ENCODE peak calls at places on chromosomes 13 and 19, in eight cellular contexts. Q is M059J; H is mesendoderm; X is psoas muscle; I is kidney; D is EL; A is T-helper 2 cell; V is stimulated activated CD4-positive, alpha-beta T cell treated with anti-CD3 and anti-CD28 coated beads, Interleukin-1b, Interleukin-23, amount 100 ng/mL, for 48 hours. C is an unnamed sample.

GRCh38 chr13:19587635-19588300 is 26.4 kb upstream of the TPTE2 start:
- DNase-seq in Q (peak), H (peak), X (no peak), I (no peak), D (peak), A (no peak), V (peak), C (peak)

GRCh38 chr19:50803633-50804419 is 13.6 kb downstream of the ACP4 start:
- DNase-seq in Q (no peak), H (no peak), X (no peak), I (no peak), D (no peak), A (peak), V (peak), C (no peak)

GRCh38 chr13:99308481-99309087 is 1.4 kb upstream of the GPR183 start:
- DNase-seq in Q (peak), H (no peak), X (no peak), I (no peak), D (peak), A (no peak), V (no peak), C (no peak)

GRCh38 chr13:113647351-113648217 is 10.4 kb downstream of the ATP4B start:
- DNase-seq in Q (peak), H (no peak), X (peak), I (peak), D (peak), A (no peak), V (no peak), C (no peak)

GRCh38 chr13:101706651-101707050 is 254.2 kb downstream of the ITGBL1 start:
- DNase-seq in Q (peak), H (peak), X (no peak), I (no peak), D (peak), A (no peak), V (peak), C (peak)

GRCh38 chr19:10454267-10454666 is 33.9 kb downstream of the PDE4A start:
- DNase-seq in Q (peak), H (peak), X (no peak), I (no peak), D (no peak), A (no peak), V (no peak), C (no peak)

GRCh38 chr13:111270126-111270525 is 50.3 kb upstream of the TEX29 start:
- DNase-seq in Q (no peak), H (no peak), X (no peak), I (no peak), D (no peak), A (no peak), V (no peak), C (peak)

GRCh38 chr13:110669036-110669435 is 36.9 kb downstream of the CARS2 start:
- DNase-seq in Q (no peak), H (no peak), X (no peak), I (no peak), D (no peak), A (no peak), V (no peak), C (no peak)

GRCh38 chr13:68667863-68668262 is 1437.7 kb upstream of the PCDH9 start:
- DNase-seq in Q (no peak), H (peak), X (no peak), I (no peak), D (no peak), A (no peak), V (no peak), C (no peak)

GRCh38 chr13:60329221-60329983 is 67.6 kb upstream of the TDRD3 start:
- DNase-seq in Q (peak), H (peak), X (no peak), I (no peak), D (peak), A (no peak), V (no peak), C (peak)

GRCh38 chr13:47337781-47338507 is 441.1 kb upstream of the HTR2A start:
- DNase-seq in Q (peak), H (peak), X (no peak), I (no peak), D (peak), A (no peak), V (no peak), C (no peak)

GRCh38 chr13:109773786-109774185 is 12.6 kb downstream of the IRS2 start:
- DNase-seq in Q (peak), H (no peak), X (no peak), I (no peak), D (no peak), A (no peak), V (no peak), C (no peak)

GRCh38 chr19:2663920-2664571 is 38.4 kb downstream of the GNG7 start:
- DNase-seq in Q (no peak), H (no peak), X (no peak), I (no peak), D (no peak), A (no peak), V (no peak), C (no peak)

GRCh38 chr13:50685491-50685890 is 158.0 kb downstream of the DLEU7 start:
- DNase-seq in Q (peak), H (peak), X (peak), I (no peak), D (no peak), A (no peak), V (no peak), C (no peak)

GRCh38 chr13:114027046-114027760 is 53.3 kb upstream of the C13orf46 start:
- DNase-seq in Q (no peak), H (no peak), X (peak), I (peak), D (peak), A (no peak), V (no peak), C (no peak)

GRCh38 chr19:55549500-55550320 is 4.4 kb upstream of the SBK3 start:
- DNase-seq in Q (peak), H (peak), X (peak), I (no peak), D (peak), A (no peak), V (no peak), C (no peak)

GRCh38 chr13:36858285-36858684 is 39.3 kb downstream of the RFXAP start:
- DNase-seq in Q (peak), H (peak), X (no peak), I (no peak), D (peak), A (no peak), V (no peak), C (no peak)

GRCh38 chr19:37855098-37855497 is 51.3 kb downstream of the WDR87 start:
- DNase-seq in Q (no peak), H (no peak), X (no peak), I (peak), D (no peak), A (peak), V (peak), C (peak)

GRCh38 chr19:4847190-4847973 is 15.9 kb upstream of the TICAM1 start:
- DNase-seq in Q (peak), H (no peak), X (no peak), I (no peak), D (no peak), A (no peak), V (no peak), C (no peak)

GRCh38 chr13:89150362-89150761 is 1479.2 kb downstream of the SLITRK5 start:
- DNase-seq in Q (no peak), H (no peak), X (no peak), I (no peak), D (no peak), A (no peak), V (no peak), C (no peak)

GRCh38 chr19:14113762-14114414 is 3.7 kb downstream of the PRKACA start:
- DNase-seq in Q (no peak), H (peak), X (peak), I (no peak), D (no peak), A (peak), V (peak), C (peak)

GRCh38 chr19:15640904-15641597 is 354 bp downstream of the CYP4F3 start:
- DNase-seq in Q (no peak), H (no peak), X (no peak), I (peak), D (no peak), A (no peak), V (no peak), C (no peak)

GRCh38 chr13:43401364-43401763 is 378.0 kb downstream of the DNAJC15 start:
- DNase-seq in Q (no peak), H (no peak), X (no peak), I (no peak), D (no peak), A (no peak), V (no peak), C (no peak)

GRCh38 chr19:36049080-36049698 is 4.9 kb downstream of the THAP8 start:
- DNase-seq in Q (peak), H (no peak), X (no peak), I (no peak), D (no peak), A (no peak), V (no peak), C (no peak)

GRCh38 chr13:48647625-48648024 is 6.1 kb upstream of the CYSLTR2 start:
- DNase-seq in Q (no peak), H (peak), X (no peak), I (no peak), D (no peak), A (no peak), V (no peak), C (no peak)

GRCh38 chr13:29702912-29703351 is 107.4 kb upstream of the SLC7A1 start:
- DNase-seq in Q (peak), H (peak), X (peak), I (peak), D (peak), A (no peak), V (no peak), C (no peak)

GRCh38 chr13:48112896-48113525 is 18.1 kb upstream of the MED4 start:
- DNase-seq in Q (peak), H (no peak), X (no peak), I (no peak), D (peak), A (no peak), V (no peak), C (no peak)

GRCh38 chr19:29952127-29952526 is 10.1 kb downstream of the URI1 start:
- DNase-seq in Q (no peak), H (peak), X (no peak), I (no peak), D (no peak), A (no peak), V (no peak), C (no peak)

GRCh38 chr19:23823952-23824389 is 65.3 kb upstream of the ZNF681 start:
- DNase-seq in Q (peak), H (peak), X (no peak), I (no peak), D (peak), A (no peak), V (peak), C (no peak)

GRCh38 chr19:54432144-54432738 is 16.8 kb upstream of the LENG8 start:
- DNase-seq in Q (peak), H (no peak), X (peak), I (peak), D (no peak), A (no peak), V (no peak), C (no peak)

GRCh38 chr19:5110546-5110945 is 141.6 kb downstream of the KDM4B start:
- DNase-seq in Q (no peak), H (no peak), X (no peak), I (no peak), D (no peak), A (no peak), V (no peak), C (no peak)

GRCh38 chr13:100666124-100666523 is 8.5 kb downstream of the TMTC4 start:
- DNase-seq in Q (no peak), H (no peak), X (no peak), I (no peak), D (no peak), A (no peak), V (no peak), C (no peak)

GRCh38 chr19:34639491-34640085 is 37.4 kb downstream of the SCGB2B2 start:
- DNase-seq in Q (peak), H (peak), X (no peak), I (no peak), D (peak), A (peak), V (peak), C (peak)

GRCh38 chr13:27359203-27359821 is 65.1 kb upstream of the GTF3A start:
- DNase-seq in Q (peak), H (peak), X (peak), I (no peak), D (peak), A (peak), V (peak), C (peak)

GRCh38 chr13:93227906-93228801 is 1.5 kb downstream of the GPC6 start:
- DNase-seq in Q (peak), H (peak), X (peak), I (peak), D (peak), A (no peak), V (no peak), C (no peak)

GRCh38 chr13:93477238-93477637 is 250.6 kb downstream of the GPC6 start:
- DNase-seq in Q (no peak), H (no peak), X (no peak), I (no peak), D (no peak), A (no peak), V (no peak), C (no peak)

GRCh38 chr13:30615851-30616311 is 1.8 kb upstream of the USPL1 start:
- DNase-seq in Q (peak), H (no peak), X (no peak), I (no peak), D (peak), A (no peak), V (no peak), C (no peak)

GRCh38 chr13:101736551-101736950 is 284.1 kb downstream of the ITGBL1 start:
- DNase-seq in Q (no peak), H (peak), X (no peak), I (no peak), D (no peak), A (no peak), V (no peak), C (no peak)

GRCh38 chr19:8307400-8307964 is 676 bp downstream of the CD320 start:
- DNase-seq in Q (no peak), H (peak), X (no peak), I (peak), D (no peak), A (no peak), V (no peak), C (no peak)

C was measured in activated CD8-positive, alpha-beta memory T cell treated with anti-CD3 and anti-CD28 coated beads, Interleukin-2, amount 10 ng/mL, durations not matched to agents 7 days and 5 days.